ENCODE peak calls at places on chromosomes 4 and X, in four cellular contexts. One of them, this sample, is unnamed.

GRCh38 chrX:65745992-65746391 is 78.5 kb downstream of the MSN start:
- DNase-seq in GM12878: no peak
- DNase-seq in WTC11: no peak
- DNase-seq in HepG2: no peak
- DNase-seq in this sample: peak

GRCh38 chr4:89022426-89023128 is 34.4 kb downstream of the FAM13A start:
- DNase-seq in HepG2: no peak
- DNase-seq in WTC11: no peak
- DNase-seq in GM12878: no peak
- DNase-seq in this sample: no peak

GRCh38 chr4:30600246-30600645 is 119.9 kb upstream of the PCDH7 start:
- DNase-seq in HepG2: no peak
- DNase-seq in GM12878: no peak
- DNase-seq in WTC11: no peak
- DNase-seq in this sample: no peak

GRCh38 chr4:113070755-113071154 is 21.3 kb downstream of the ANK2 start:
- DNase-seq in HepG2: no peak
- DNase-seq in WTC11: no peak
- DNase-seq in GM12878: no peak
- DNase-seq in this sample: no peak

GRCh38 chrX:19864736-19865135 is 22.7 kb downstream of the SH3KBP1 start:
- DNase-seq in HepG2: no peak
- DNase-seq in WTC11: no peak
- DNase-seq in GM12878: no peak
- DNase-seq in this sample: no peak

GRCh38 chrX:101287402-101287801 is 3.7 kb downstream of the TAF7L start:
- DNase-seq in HepG2: peak
- DNase-seq in GM12878: peak
- DNase-seq in WTC11: no peak
- DNase-seq in this sample: peak

GRCh38 chr4:11505225-11505971 is 76.7 kb upstream of the HS3ST1 start:
- DNase-seq in WTC11: no peak
- DNase-seq in HepG2: no peak
- DNase-seq in GM12878: no peak
- DNase-seq in this sample: no peak

GRCh38 chr4:151942971-151943370 is 182.2 kb upstream of the GATB start:
- DNase-seq in GM12878: no peak
- DNase-seq in WTC11: no peak
- DNase-seq in HepG2: no peak
- DNase-seq in this sample: no peak

GRCh38 chr4:10077492-10078335 is 38.9 kb downstream of the WDR1 start:
- DNase-seq in GM12878: no peak
- DNase-seq in WTC11: peak
- DNase-seq in HepG2: no peak
- DNase-seq in this sample: no peak

GRCh38 chr4:71025654-71026053 is 32.2 kb downstream of the DCK start:
- DNase-seq in HepG2: no peak
- DNase-seq in WTC11: no peak
- DNase-seq in GM12878: no peak
- DNase-seq in this sample: no peak

GRCh38 chrX:9466711-9467110 is 1.9 kb downstream of the TBL1X start:
- DNase-seq in WTC11: no peak
- DNase-seq in GM12878: no peak
- DNase-seq in HepG2: no peak
- DNase-seq in this sample: no peak

GRCh38 chrX:44183329-44183728 is 160.1 kb downstream of the EFHC2 start:
- DNase-seq in GM12878: no peak
- DNase-seq in HepG2: no peak
- DNase-seq in WTC11: no peak
- DNase-seq in this sample: no peak

GRCh38 chrX:49244207-49244606 is 8.9 kb downstream of the CCDC22 start:
- DNase-seq in GM12878: no peak
- DNase-seq in WTC11: no peak
- DNase-seq in HepG2: no peak
- DNase-seq in this sample: peak

GRCh38 chrX:115030635-115031034 is 13.2 kb upstream of the IL13RA2 start:
- DNase-seq in HepG2: no peak
- DNase-seq in GM12878: no peak
- DNase-seq in WTC11: no peak
- DNase-seq in this sample: no peak

GRCh38 chr4:104811727-104812126 is 317.0 kb upstream of the CXXC4 start:
- DNase-seq in HepG2: no peak
- DNase-seq in WTC11: peak
- DNase-seq in GM12878: no peak
- DNase-seq in this sample: no peak

GRCh38 chr4:113881256-113881655 is 98.2 kb downstream of the ARSJ start:
- DNase-seq in HepG2: no peak
- DNase-seq in WTC11: no peak
- DNase-seq in GM12878: no peak
- DNase-seq in this sample: no peak

GRCh38 chrX:10902001-10902400 is 209.1 kb upstream of the HCCS start:
- DNase-seq in GM12878: no peak
- DNase-seq in HepG2: peak
- DNase-seq in WTC11: no peak
- DNase-seq in this sample: no peak

GRCh38 chr4:8688041-8688907 is 95.7 kb downstream of the CPZ start:
- DNase-seq in WTC11: peak
- DNase-seq in GM12878: no peak
- DNase-seq in HepG2: no peak
- DNase-seq in this sample: peak

GRCh38 chr4:83212041-83212851 is 72.4 kb downstream of the COQ2 start:
- DNase-seq in HepG2: no peak
- DNase-seq in WTC11: no peak
- DNase-seq in GM12878: peak
- DNase-seq in this sample: no peak

GRCh38 chrX:2561461-2561860 is 60.7 kb upstream of the DHRSX start:
- DNase-seq in WTC11: no peak
- DNase-seq in HepG2: no peak
- DNase-seq in GM12878: no peak
- DNase-seq in this sample: no peak

GRCh38 chr4:120517966-120518365 is 404.6 kb downstream of the PRDM5 start:
- DNase-seq in WTC11: no peak
- DNase-seq in HepG2: peak
- DNase-seq in GM12878: peak
- DNase-seq in this sample: no peak

GRCh38 chr4:155777971-155778710 is 19.3 kb downstream of the GUCY1B1 start:
- DNase-seq in HepG2: no peak
- DNase-seq in WTC11: no peak
- DNase-seq in GM12878: no peak
- DNase-seq in this sample: no peak

GRCh38 chr4:17613761-17614415 is 553 bp upstream of the MED28 start:
- DNase-seq in GM12878: no peak
- DNase-seq in WTC11: no peak
- DNase-seq in HepG2: peak
- DNase-seq in this sample: no peak

GRCh38 chr4:182193261-182193660 is 49.9 kb upstream of the TENM3 start:
- DNase-seq in WTC11: no peak
- DNase-seq in HepG2: no peak
- DNase-seq in GM12878: no peak
- DNase-seq in this sample: no peak

DNA sequence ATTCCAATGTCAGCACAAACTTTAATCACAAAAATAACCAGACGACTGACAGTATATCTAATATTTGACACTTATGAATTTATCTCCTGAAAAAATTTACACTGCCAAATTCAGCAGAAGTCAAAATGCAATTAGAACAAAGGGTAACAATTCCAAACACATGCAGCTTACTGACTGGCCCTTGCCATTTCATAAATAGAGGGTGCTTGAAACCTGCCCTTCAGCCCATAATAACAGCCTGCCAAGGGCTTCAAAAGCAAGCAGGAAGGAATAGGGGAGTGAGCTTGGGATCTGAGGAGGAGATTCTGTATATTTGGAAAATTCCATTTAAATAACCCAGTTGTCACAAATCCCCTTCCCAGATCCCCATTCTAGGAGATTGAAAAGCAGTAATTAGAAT is 66.1 kb upstream of the IQCM start:
- DNase-seq in WTC11: no peak
- DNase-seq in HepG2: no peak
- DNase-seq in GM12878: no peak
- DNase-seq in this sample: no peak
- TF ChIP-seq TCF7 in WTC11: no peak
- TF ChIP-seq TCF7 in HepG2: no peak
- TF ChIP-seq TCF7 in GM12878: no peak
- TF ChIP-seq TCF7 in this sample: no peak

GRCh38 chr4:150355404-150355803 is 226.5 kb upstream of the MAB21L2 start:
- DNase-seq in GM12878: no peak
- DNase-seq in HepG2: peak
- DNase-seq in WTC11: no peak
- DNase-seq in this sample: no peak

GRCh38 chr4:150354214-150354796 is 227.6 kb upstream of the MAB21L2 start:
- DNase-seq in GM12878: no peak
- DNase-seq in HepG2: no peak
- DNase-seq in WTC11: no peak
- DNase-seq in this sample: no peak

GRCh38 chr4:150357829-150358228 is 224.1 kb upstream of the MAB21L2 start:
- DNase-seq in WTC11: no peak
- DNase-seq in HepG2: no peak
- DNase-seq in GM12878: no peak
- DNase-seq in this sample: no peak

GRCh38 chr4:150358691-150359090 is 223.3 kb upstream of the MAB21L2 start:
- DNase-seq in GM12878: no peak
- DNase-seq in HepG2: no peak
- DNase-seq in WTC11: no peak
- DNase-seq in this sample: no peak

DNA sequence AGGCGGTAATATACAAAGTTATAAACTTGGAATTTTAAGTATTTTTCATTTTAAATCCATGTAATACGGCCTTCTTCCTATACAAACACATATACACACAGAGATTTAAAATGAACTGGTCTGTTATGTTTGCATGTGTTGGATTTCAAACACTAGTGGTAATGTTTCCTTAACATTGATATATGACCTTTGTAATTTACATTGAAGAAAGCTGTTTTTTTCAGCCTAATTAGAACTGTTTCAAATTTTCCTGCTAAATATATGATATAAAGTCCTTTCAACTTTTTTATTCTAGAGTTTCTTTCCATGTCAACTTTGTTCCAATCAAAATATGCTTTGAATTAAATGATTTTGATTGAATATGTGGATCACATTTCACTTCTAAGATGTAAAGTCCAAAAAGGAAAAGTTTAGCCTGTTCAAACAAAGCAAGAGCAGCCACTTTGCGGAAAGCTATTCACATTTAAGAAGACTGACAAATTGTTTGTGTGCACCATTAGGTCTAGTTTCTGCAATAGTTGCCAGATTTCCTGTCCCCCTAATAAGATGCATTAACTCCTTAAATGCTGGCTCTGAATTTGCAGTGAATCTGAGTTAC is 226.0 kb upstream of the MAB21L2 start:
- DNase-seq in HepG2: peak
- DNase-seq in GM12878: no peak
- DNase-seq in WTC11: no peak
- DNase-seq in this sample: no peak
- TF ChIP-seq TCF7 in HepG2: no peak
- TF ChIP-seq TCF7 in GM12878: no peak
- TF ChIP-seq TCF7 in WTC11: no peak
- TF ChIP-seq TCF7 in this sample: no peak

GRCh38 chr4:128649575-128650205 is 159.8 kb upstream of the JADE1 start:
- DNase-seq in GM12878: no peak
- DNase-seq in WTC11: no peak
- DNase-seq in HepG2: peak
- DNase-seq in this sample: no peak
- TF ChIP-seq TCF7 in GM12878: no peak
- TF ChIP-seq TCF7 in WTC11: no peak
- TF ChIP-seq TCF7 in HepG2: no peak
- TF ChIP-seq TCF7 in this sample: no peak

DNA sequence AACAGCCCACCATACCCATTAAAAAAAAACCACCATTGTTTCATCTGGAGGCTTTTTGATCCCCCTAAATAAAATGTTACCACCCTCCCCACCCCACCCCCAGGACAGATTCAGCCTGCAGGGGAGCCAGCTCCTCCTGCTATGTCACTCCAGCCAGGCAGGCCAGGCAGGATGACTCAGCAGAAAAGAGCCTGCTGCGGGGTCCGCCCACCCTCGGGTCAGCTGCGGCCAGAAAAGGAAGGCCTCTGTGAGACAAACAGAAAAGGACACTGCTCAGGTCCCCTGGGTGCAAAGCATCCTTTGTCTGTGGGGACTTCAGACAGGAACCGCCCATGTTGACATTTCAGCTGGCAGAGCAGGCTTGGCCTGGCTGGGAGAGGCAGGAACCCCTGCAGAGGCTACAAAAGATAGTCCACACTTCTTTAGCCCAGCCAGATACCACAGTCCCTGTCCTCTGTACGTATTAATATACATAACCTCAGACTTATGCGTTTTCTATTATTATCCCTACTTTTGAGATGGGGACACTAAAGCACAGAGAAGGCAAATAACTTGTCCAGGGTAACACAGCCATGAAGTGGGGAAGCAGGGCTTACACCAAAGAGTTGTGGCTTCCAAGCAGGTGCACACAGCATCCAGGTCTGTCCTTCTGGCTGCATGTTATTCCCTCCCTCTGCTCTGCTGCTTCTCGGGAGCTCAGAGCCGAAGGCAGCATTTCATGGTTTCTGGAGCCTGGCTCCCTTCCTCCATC is 147.7 kb downstream of the CPEB2 start:
- DNase-seq in HepG2: peak
- DNase-seq in WTC11: peak
- DNase-seq in GM12878: peak
- DNase-seq in this sample: peak
- TF ChIP-seq TCF7 in HepG2: peak
- TF ChIP-seq TCF7 in WTC11: no peak
- TF ChIP-seq TCF7 in GM12878: no peak
- TF ChIP-seq TCF7 in this sample: no peak

DNA sequence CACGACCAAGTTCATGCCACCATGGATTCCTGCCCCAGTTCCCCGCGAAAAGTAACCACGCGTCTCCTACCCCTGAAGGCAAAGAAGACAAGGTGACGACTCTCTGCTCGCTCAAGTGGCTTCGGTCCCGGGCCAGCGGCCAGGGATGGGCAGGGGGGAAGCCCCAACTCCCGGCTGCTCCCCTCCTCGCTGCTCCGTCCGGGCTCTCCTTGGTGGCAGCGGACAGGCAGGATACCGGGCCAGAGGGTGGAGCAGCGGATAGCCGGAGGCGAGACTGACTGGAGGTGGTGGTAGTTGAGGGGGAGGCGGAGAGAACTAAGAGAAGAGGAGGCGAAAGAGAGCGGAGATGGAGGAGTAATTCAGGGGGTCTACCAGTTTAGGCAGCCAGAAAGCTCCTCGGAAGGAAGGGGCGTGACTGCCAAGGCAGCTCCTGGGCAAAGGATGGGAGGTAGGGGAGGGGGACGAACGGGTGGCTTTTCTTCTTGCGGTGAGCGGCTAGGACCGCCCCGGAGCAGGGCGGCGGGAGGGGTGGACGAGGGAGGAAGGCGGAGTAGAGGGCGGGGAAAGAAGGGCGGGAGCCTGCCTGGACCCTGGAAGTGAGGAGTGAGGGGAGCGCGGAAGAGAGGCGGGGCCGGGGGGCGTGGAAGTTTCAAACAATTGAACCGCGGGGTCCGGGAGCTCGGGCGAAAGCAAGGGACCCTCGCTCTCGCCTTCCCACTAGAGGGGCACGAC is at the start of gene AMOT:
- DNase-seq in GM12878: no peak
- DNase-seq in WTC11: peak
- DNase-seq in HepG2: peak
- DNase-seq in this sample: peak
- TF ChIP-seq TCF7 in GM12878: no peak
- TF ChIP-seq TCF7 in WTC11: no peak
- TF ChIP-seq TCF7 in HepG2: no peak
- TF ChIP-seq TCF7 in this sample: no peak

This sample was measured in K562.